ENCODE peak calls at places on chromosome 3, in seven cellular contexts. T is RPMI7951, K is GM23248, N is cardiac muscle cell, B is psoas muscle, I is fibroblast of the conjunctiva, V is kidney epithelial cell. S is an unnamed sample.

GRCh38 chr3:100068758-100069345 is 45.4 kb downstream of the FILIP1L start:
- DNase-seq in T (peak; percentile 76), K (peak; percentile 84), N (peak; percentile 86), B (peak; percentile 88), I (peak; percentile 65), V (peak; percentile 18), S (peak; percentile 53)

GRCh38 chr3:133457465-133458067 is 57.7 kb downstream of the BFSP2 start:
- DNase-seq in T (no peak), K (no peak), N (peak; percentile 20), B (no peak), I (no peak), V (no peak), S (no peak)

GRCh38 chr3:11312139-11312538 is 39.9 kb downstream of the ATG7 start:
- DNase-seq in T (no peak), K (peak; percentile 9), N (peak; percentile 36), B (no peak), I (no peak), V (no peak), S (no peak)

GRCh38 chr3:61381745-61382392 is 130.6 kb upstream of the FHIT start:
- DNase-seq in T (peak; percentile 57), K (peak; percentile 56), N (peak; percentile 46), B (no peak), I (peak; percentile 16), V (no peak), S (no peak)

GRCh38 chr3:191775451-191776233 is 314.7 kb downstream of the PYDC2 start:
- DNase-seq in T (peak; percentile 94), K (peak; percentile 34), N (no peak), B (no peak), I (no peak), V (peak; percentile 7), S (no peak)

GRCh38 chr3:11305509-11305908 is 33.3 kb downstream of the ATG7 start:
- DNase-seq in T (peak; percentile 10), K (peak; percentile 42), N (no peak), B (no peak), I (no peak), V (no peak), S (no peak)

GRCh38 chr3:182626484-182627467 is 166.5 kb upstream of the ATP11B start:
- DNase-seq in T (no peak), K (no peak), N (no peak), B (no peak), I (no peak), V (no peak), S (no peak)

GRCh38 chr3:63709576-63709975 is 57.1 kb downstream of the SNTN start:
- DNase-seq in T (no peak), K (no peak), N (no peak), B (no peak), I (no peak), V (no peak), S (no peak)

GRCh38 chr3:162337630-162338029 is 841.0 kb downstream of the OTOL1 start:
- DNase-seq in T (no peak), K (no peak), N (no peak), B (no peak), I (no peak), V (no peak), S (no peak)

GRCh38 chr3:32175607-32176197 is 62.8 kb upstream of the CMTM8 start:
- DNase-seq in T (peak; percentile 62), K (peak; percentile 87), N (peak; percentile 78), B (no peak), I (peak; percentile 48), V (peak; percentile 9), S (peak; percentile 40)

GRCh38 chr3:101591071-101591470 is 17.1 kb downstream of the PCNP start:
- DNase-seq in T (no peak), K (no peak), N (no peak), B (no peak), I (no peak), V (no peak), S (no peak)

GRCh38 chr3:124845406-124845805 is 41.8 kb downstream of the ITGB5 start:
- DNase-seq in T (peak; percentile 93), K (peak; percentile 96), N (peak; percentile 86), B (no peak), I (peak; percentile 86), V (peak; percentile 55), S (no peak)

GRCh38 chr3:143360244-143360643 is 240.7 kb downstream of the CHST2 start:
- DNase-seq in T (peak; percentile 14), K (peak; percentile 24), N (peak; percentile 49), B (no peak), I (no peak), V (no peak), S (no peak)

GRCh38 chr3:43737001-43737440 is 46.3 kb downstream of the ABHD5 start:
- DNase-seq in T (no peak), K (peak; percentile 23), N (no peak), B (no peak), I (no peak), V (no peak), S (no peak)